ENCODE peak calls at places on chromosomes 11 and 22, in ten cellular contexts. One of them, this sample, is unnamed.

GRCh38 chr11:114779189-114779588 is 100.9 kb downstream of the NXPE2 start:
- DNase-seq in AG10803: no peak
- DNase-seq in tibial nerve: no peak
- DNase-seq in caudate nucleus: no peak
- DNase-seq in hepatic stellate cell: no peak
- DNase-seq in H9: no peak
- DNase-seq in activated naive CD4-positive, alpha-beta T cell treated with Interleukin-2 at 50 U/mL for 16 hours: no peak
- DNase-seq in Calu3: no peak
- DNase-seq in ureter: no peak
- DNase-seq in activated T-helper 1 cell treated with anti-CD3 and anti-CD28 coated beads, Interleukin-2, amount 50 U/mL, for 16 hours: no peak
- DNase-seq in this sample: no peak

GRCh38 chr22:46054091-46054877 is 77.3 kb upstream of the WNT7B start:
- DNase-seq in AG10803: peak; percentile 88
- DNase-seq in tibial nerve: peak; percentile 58
- DNase-seq in caudate nucleus: peak; percentile 67
- DNase-seq in hepatic stellate cell: peak; percentile 90
- DNase-seq in H9: no peak
- DNase-seq in activated naive CD4-positive, alpha-beta T cell treated with Interleukin-2 at 50 U/mL for 16 hours: peak; percentile 45
- DNase-seq in Calu3: peak; percentile 47
- DNase-seq in ureter: no peak
- DNase-seq in activated T-helper 1 cell treated with anti-CD3 and anti-CD28 coated beads, Interleukin-2, amount 50 U/mL, for 16 hours: no peak
- DNase-seq in this sample: peak; percentile 70

GRCh38 chr11:110472858-110473257 is 43.1 kb downstream of the FDX1 start:
- DNase-seq in AG10803: peak; percentile 31
- DNase-seq in tibial nerve: no peak
- DNase-seq in caudate nucleus: no peak
- DNase-seq in hepatic stellate cell: no peak
- DNase-seq in H9: no peak
- DNase-seq in activated naive CD4-positive, alpha-beta T cell treated with Interleukin-2 at 50 U/mL for 16 hours: no peak
- DNase-seq in Calu3: peak; percentile 26
- DNase-seq in ureter: no peak
- DNase-seq in activated T-helper 1 cell treated with anti-CD3 and anti-CD28 coated beads, Interleukin-2, amount 50 U/mL, for 16 hours: no peak
- DNase-seq in this sample: no peak

GRCh38 chr11:128835741-128836410 is 31.2 kb downstream of the KCNJ1 start:
- DNase-seq in AG10803: no peak
- DNase-seq in tibial nerve: no peak
- DNase-seq in caudate nucleus: no peak
- DNase-seq in hepatic stellate cell: peak; percentile 10
- DNase-seq in H9: no peak
- DNase-seq in activated naive CD4-positive, alpha-beta T cell treated with Interleukin-2 at 50 U/mL for 16 hours: no peak
- DNase-seq in Calu3: peak; percentile 9
- DNase-seq in ureter: no peak
- DNase-seq in activated T-helper 1 cell treated with anti-CD3 and anti-CD28 coated beads, Interleukin-2, amount 50 U/mL, for 16 hours: no peak
- DNase-seq in this sample: no peak

GRCh38 chr11:91625495-91625894 is 599.1 kb upstream of the FAT3 start:
- DNase-seq in AG10803: no peak
- DNase-seq in tibial nerve: no peak
- DNase-seq in caudate nucleus: no peak
- DNase-seq in hepatic stellate cell: no peak
- DNase-seq in H9: no peak
- DNase-seq in activated naive CD4-positive, alpha-beta T cell treated with Interleukin-2 at 50 U/mL for 16 hours: no peak
- DNase-seq in Calu3: no peak
- DNase-seq in ureter: no peak
- DNase-seq in activated T-helper 1 cell treated with anti-CD3 and anti-CD28 coated beads, Interleukin-2, amount 50 U/mL, for 16 hours: no peak
- DNase-seq in this sample: no peak

GRCh38 chr11:36509265-36509664 is 807 bp downstream of the TRAF6 start:
- DNase-seq in AG10803: peak; percentile 11
- DNase-seq in tibial nerve: no peak
- DNase-seq in caudate nucleus: no peak
- DNase-seq in hepatic stellate cell: peak; percentile 34
- DNase-seq in H9: no peak
- DNase-seq in activated naive CD4-positive, alpha-beta T cell treated with Interleukin-2 at 50 U/mL for 16 hours: peak; percentile 47
- DNase-seq in Calu3: no peak
- DNase-seq in ureter: no peak
- DNase-seq in activated T-helper 1 cell treated with anti-CD3 and anti-CD28 coated beads, Interleukin-2, amount 50 U/mL, for 16 hours: no peak
- DNase-seq in this sample: no peak

GRCh38 chr22:39727541-39727940 is 157.0 kb downstream of the CACNA1I start:
- DNase-seq in AG10803: no peak
- DNase-seq in tibial nerve: no peak
- DNase-seq in caudate nucleus: no peak
- DNase-seq in hepatic stellate cell: no peak
- DNase-seq in H9: no peak
- DNase-seq in activated naive CD4-positive, alpha-beta T cell treated with Interleukin-2 at 50 U/mL for 16 hours: no peak
- DNase-seq in Calu3: peak; percentile 32
- DNase-seq in ureter: no peak
- DNase-seq in activated T-helper 1 cell treated with anti-CD3 and anti-CD28 coated beads, Interleukin-2, amount 50 U/mL, for 16 hours: no peak
- DNase-seq in this sample: no peak

GRCh38 chr11:116177521-116178220 is 595.1 kb downstream of the BUD13 start:
- DNase-seq in AG10803: no peak
- DNase-seq in tibial nerve: no peak
- DNase-seq in caudate nucleus: no peak
- DNase-seq in hepatic stellate cell: no peak
- DNase-seq in H9: no peak
- DNase-seq in activated naive CD4-positive, alpha-beta T cell treated with Interleukin-2 at 50 U/mL for 16 hours: no peak
- DNase-seq in Calu3: no peak
- DNase-seq in ureter: no peak
- DNase-seq in activated T-helper 1 cell treated with anti-CD3 and anti-CD28 coated beads, Interleukin-2, amount 50 U/mL, for 16 hours: no peak
- DNase-seq in this sample: no peak

GRCh38 chr11:30499940-30500339 is 86.2 kb downstream of the MPPED2 start:
- DNase-seq in AG10803: no peak
- DNase-seq in tibial nerve: no peak
- DNase-seq in caudate nucleus: no peak
- DNase-seq in hepatic stellate cell: no peak
- DNase-seq in H9: no peak
- DNase-seq in activated naive CD4-positive, alpha-beta T cell treated with Interleukin-2 at 50 U/mL for 16 hours: no peak
- DNase-seq in Calu3: no peak
- DNase-seq in ureter: no peak
- DNase-seq in activated T-helper 1 cell treated with anti-CD3 and anti-CD28 coated beads, Interleukin-2, amount 50 U/mL, for 16 hours: no peak
- DNase-seq in this sample: no peak

GRCh38 chr11:47330002-47330911 is 22.2 kb downstream of the MYBPC3 start:
- DNase-seq in AG10803: no peak
- DNase-seq in tibial nerve: no peak
- DNase-seq in caudate nucleus: no peak
- DNase-seq in hepatic stellate cell: no peak
- DNase-seq in H9: peak; percentile 43
- DNase-seq in activated naive CD4-positive, alpha-beta T cell treated with Interleukin-2 at 50 U/mL for 16 hours: no peak
- DNase-seq in Calu3: no peak
- DNase-seq in ureter: no peak
- DNase-seq in activated T-helper 1 cell treated with anti-CD3 and anti-CD28 coated beads, Interleukin-2, amount 50 U/mL, for 16 hours: no peak
- DNase-seq in this sample: no peak

GRCh38 chr11:15651033-15651432 is 536.3 kb downstream of the INSC start:
- DNase-seq in AG10803: no peak
- DNase-seq in tibial nerve: no peak
- DNase-seq in caudate nucleus: no peak
- DNase-seq in hepatic stellate cell: no peak
- DNase-seq in H9: no peak
- DNase-seq in activated naive CD4-positive, alpha-beta T cell treated with Interleukin-2 at 50 U/mL for 16 hours: no peak
- DNase-seq in Calu3: no peak
- DNase-seq in ureter: no peak
- DNase-seq in activated T-helper 1 cell treated with anti-CD3 and anti-CD28 coated beads, Interleukin-2, amount 50 U/mL, for 16 hours: no peak
- DNase-seq in this sample: no peak

GRCh38 chr11:47566166-47566546 is 757 bp downstream of the PTPMT1 start:
- DNase-seq in AG10803: no peak
- DNase-seq in tibial nerve: no peak
- DNase-seq in caudate nucleus: no peak
- DNase-seq in hepatic stellate cell: no peak
- DNase-seq in H9: peak; percentile 48
- DNase-seq in activated naive CD4-positive, alpha-beta T cell treated with Interleukin-2 at 50 U/mL for 16 hours: no peak
- DNase-seq in Calu3: no peak
- DNase-seq in ureter: no peak
- DNase-seq in activated T-helper 1 cell treated with anti-CD3 and anti-CD28 coated beads, Interleukin-2, amount 50 U/mL, for 16 hours: no peak
- DNase-seq in this sample: no peak

GRCh38 chr22:17269607-17270261 is 50.5 kb upstream of the ADA2 start:
- DNase-seq in AG10803: no peak
- DNase-seq in tibial nerve: no peak
- DNase-seq in caudate nucleus: no peak
- DNase-seq in hepatic stellate cell: no peak
- DNase-seq in H9: no peak
- DNase-seq in activated naive CD4-positive, alpha-beta T cell treated with Interleukin-2 at 50 U/mL for 16 hours: no peak
- DNase-seq in Calu3: no peak
- DNase-seq in ureter: peak; percentile 39
- DNase-seq in activated T-helper 1 cell treated with anti-CD3 and anti-CD28 coated beads, Interleukin-2, amount 50 U/mL, for 16 hours: no peak
- DNase-seq in this sample: no peak

GRCh38 chr11:66546368-66546965 is at the start of gene ACTN3:
- DNase-seq in AG10803: no peak
- DNase-seq in tibial nerve: peak; percentile 29
- DNase-seq in caudate nucleus: no peak
- DNase-seq in hepatic stellate cell: no peak
- DNase-seq in H9: peak; percentile 88
- DNase-seq in activated naive CD4-positive, alpha-beta T cell treated with Interleukin-2 at 50 U/mL for 16 hours: peak; percentile 24
- DNase-seq in Calu3: no peak
- DNase-seq in ureter: no peak
- DNase-seq in activated T-helper 1 cell treated with anti-CD3 and anti-CD28 coated beads, Interleukin-2, amount 50 U/mL, for 16 hours: no peak
- DNase-seq in this sample: peak; percentile 95

GRCh38 chr22:42780070-42780540 is 59.4 kb upstream of the A4GALT start:
- DNase-seq in AG10803: peak; percentile 97
- DNase-seq in tibial nerve: no peak
- DNase-seq in caudate nucleus: no peak
- DNase-seq in hepatic stellate cell: peak; percentile 78
- DNase-seq in H9: peak; percentile 76
- DNase-seq in activated naive CD4-positive, alpha-beta T cell treated with Interleukin-2 at 50 U/mL for 16 hours: peak; percentile 22
- DNase-seq in Calu3: peak; percentile 68
- DNase-seq in ureter: peak; percentile 79
- DNase-seq in activated T-helper 1 cell treated with anti-CD3 and anti-CD28 coated beads, Interleukin-2, amount 50 U/mL, for 16 hours: no peak
- DNase-seq in this sample: peak; percentile 75

GRCh38 chr11:129249923-129250322 is 57.8 kb upstream of the ARHGAP32 start:
- DNase-seq in AG10803: peak; percentile 65
- DNase-seq in tibial nerve: no peak
- DNase-seq in caudate nucleus: no peak
- DNase-seq in hepatic stellate cell: no peak
- DNase-seq in H9: no peak
- DNase-seq in activated naive CD4-positive, alpha-beta T cell treated with Interleukin-2 at 50 U/mL for 16 hours: no peak
- DNase-seq in Calu3: no peak
- DNase-seq in ureter: no peak
- DNase-seq in activated T-helper 1 cell treated with anti-CD3 and anti-CD28 coated beads, Interleukin-2, amount 50 U/mL, for 16 hours: no peak
- DNase-seq in this sample: no peak

GRCh38 chr22:49693416-49693815 is 134.3 kb downstream of the BRD1 start:
- DNase-seq in AG10803: no peak
- DNase-seq in tibial nerve: no peak
- DNase-seq in caudate nucleus: no peak
- DNase-seq in hepatic stellate cell: no peak
- DNase-seq in H9: no peak
- DNase-seq in activated naive CD4-positive, alpha-beta T cell treated with Interleukin-2 at 50 U/mL for 16 hours: no peak
- DNase-seq in Calu3: no peak
- DNase-seq in ureter: peak; percentile 12
- DNase-seq in activated T-helper 1 cell treated with anti-CD3 and anti-CD28 coated beads, Interleukin-2, amount 50 U/mL, for 16 hours: no peak
- DNase-seq in this sample: no peak

GRCh38 chr22:36160499-36160942 is at the start of gene APOL3:
- DNase-seq in AG10803: peak; percentile 71
- DNase-seq in tibial nerve: peak; percentile 47
- DNase-seq in caudate nucleus: no peak
- DNase-seq in hepatic stellate cell: peak; percentile 58
- DNase-seq in H9: no peak
- DNase-seq in activated naive CD4-positive, alpha-beta T cell treated with Interleukin-2 at 50 U/mL for 16 hours: peak; percentile 40
- DNase-seq in Calu3: peak; percentile 38
- DNase-seq in ureter: peak; percentile 84
- DNase-seq in activated T-helper 1 cell treated with anti-CD3 and anti-CD28 coated beads, Interleukin-2, amount 50 U/mL, for 16 hours: no peak
- DNase-seq in this sample: no peak

This sample was measured in HuH-7.